ENCODE peak calls at places on chromosomes 7 and 10, in seven cellular contexts. M, K, Z, E, B, D and P are unnamed samples.

GRCh38 chr10:5293691-5294550 is 70.8 kb upstream of the UCN3 start:
- DNase-seq in M (peak; percentile 97), K (peak; percentile 29), Z (peak; percentile 85), E (peak; percentile 64), B (peak; percentile 59), D (peak; percentile 98), P (peak; percentile 33)

GRCh38 chr7:105205592-105206211 is 183.0 kb downstream of the SRPK2 start:
- DNase-seq in M (no peak), K (no peak), Z (no peak), E (no peak), B (no peak), D (no peak), P (no peak)

GRCh38 chr7:5231811-5232484 is 41.9 kb downstream of the WIPI2 start:
- DNase-seq in M (no peak), K (no peak), Z (no peak), E (no peak), B (no peak), D (no peak), P (no peak)

GRCh38 chr7:117731455-117731854 is 141.8 kb downstream of the CTTNBP2 start:
- DNase-seq in M (peak; percentile 37), K (no peak), Z (no peak), E (peak; percentile 88), B (no peak), D (no peak), P (peak; percentile 22)

GRCh38 chr10:30804478-30805055 is 175.0 kb upstream of the LYZL2 start:
- DNase-seq in M (no peak), K (no peak), Z (no peak), E (no peak), B (no peak), D (no peak), P (no peak)

GRCh38 chr7:82294865-82295264 is 148.7 kb downstream of the CACNA2D1 start:
- DNase-seq in M (no peak), K (no peak), Z (no peak), E (no peak), B (no peak), D (no peak), P (no peak)

GRCh38 chr7:25171071-25171470 is 46.0 kb upstream of the CYCS start:
- DNase-seq in M (no peak), K (no peak), Z (no peak), E (no peak), B (no peak), D (no peak), P (no peak)

GRCh38 chr7:139476139-139476538 is 7.3 kb downstream of the KLRG2 start:
- DNase-seq in M (no peak), K (no peak), Z (no peak), E (no peak), B (no peak), D (no peak), P (no peak)

GRCh38 chr7:38300175-38300574 is 26.7 kb upstream of the TARP start:
- DNase-seq in M (peak; percentile 26), K (no peak), Z (no peak), E (no peak), B (no peak), D (no peak), P (no peak)

GRCh38 chr7:55086413-55087201 is 67.8 kb downstream of the EGFR start:
- DNase-seq in M (no peak), K (no peak), Z (no peak), E (peak; percentile 91), B (no peak), D (no peak), P (peak; percentile 90)

GRCh38 chr7:8443871-8444756 is 10.7 kb downstream of the NXPH1 start:
- DNase-seq in M (peak; percentile 82), K (no peak), Z (no peak), E (peak; percentile 21), B (no peak), D (peak; percentile 67), P (no peak)

GRCh38 chr7:127654404-127655392 is 2.7 kb downstream of the SND1 start:
- DNase-seq in M (no peak), K (no peak), Z (no peak), E (peak; percentile 59), B (no peak), D (no peak), P (no peak)

GRCh38 chr7:96920713-96921112 is 84.6 kb upstream of the DLX6 start:
- DNase-seq in M (no peak), K (peak; percentile 90), Z (no peak), E (no peak), B (no peak), D (no peak), P (no peak)

GRCh38 chr10:68647928-68648327 is 73.1 kb upstream of the CCAR1 start:
- DNase-seq in M (no peak), K (peak; percentile 44), Z (no peak), E (peak; percentile 84), B (no peak), D (no peak), P (peak; percentile 89)

GRCh38 chr10:62636825-62637248 is 167.7 kb upstream of the ADO start:
- DNase-seq in M (no peak), K (no peak), Z (no peak), E (no peak), B (no peak), D (no peak), P (peak; percentile 11)

GRCh38 chr7:82742163-82742562 is 298.6 kb upstream of the CACNA2D1 start:
- DNase-seq in M (no peak), K (no peak), Z (no peak), E (no peak), B (no peak), D (no peak), P (no peak)

GRCh38 chr7:137363683-137364082 is 20.1 kb upstream of the PTN start:
- DNase-seq in M (no peak), K (no peak), Z (no peak), E (no peak), B (no peak), D (no peak), P (no peak)

GRCh38 chr7:128755816-128756476 is 16.8 kb downstream of the CALU start:
- DNase-seq in M (no peak), K (peak; percentile 69), Z (no peak), E (peak; percentile 84), B (no peak), D (no peak), P (peak; percentile 96)

GRCh38 chr10:110576220-110576619 is 8.7 kb downstream of the SMC3 start:
- DNase-seq in M (no peak), K (no peak), Z (no peak), E (peak; percentile 7), B (no peak), D (no peak), P (peak; percentile 85)

GRCh38 chr7:64686493-64687184 is 20.7 kb downstream of the ZNF107 start:
- DNase-seq in M (no peak), K (peak; percentile 98), Z (no peak), E (no peak), B (no peak), D (no peak), P (no peak)

GRCh38 chr10:110023785-110024184 is 16.0 kb downstream of the ADD3 start:
- DNase-seq in M (no peak), K (no peak), Z (no peak), E (no peak), B (no peak), D (no peak), P (no peak)

GRCh38 chr10:116669832-116670644 is 49.3 kb downstream of the PNLIPRP2 start:
- DNase-seq in M (peak; percentile 85), K (no peak), Z (no peak), E (no peak), B (no peak), D (peak; percentile 97), P (no peak)

GRCh38 chr10:112274831-112275230 is 8.4 kb upstream of the TECTB start:
- DNase-seq in M (no peak), K (no peak), Z (no peak), E (no peak), B (no peak), D (no peak), P (no peak)

GRCh38 chr10:112269266-112269665 is 13.9 kb upstream of the TECTB start:
- DNase-seq in M (no peak), K (no peak), Z (no peak), E (no peak), B (no peak), D (no peak), P (peak; percentile 69)

GRCh38 chr10:112275512-112276245 is 7.5 kb upstream of the TECTB start:
- DNase-seq in M (no peak), K (no peak), Z (no peak), E (no peak), B (no peak), D (no peak), P (no peak)

GRCh38 chr10:112271982-112272381 is 11.2 kb upstream of the TECTB start:
- DNase-seq in M (no peak), K (peak; percentile 80), Z (no peak), E (no peak), B (no peak), D (no peak), P (peak; percentile 85)
- H3K23ac ChIP-seq in M (no peak overlapping the region), K (no peak overlapping the region), Z (no peak overlapping the region), E (no peak overlapping the region), B (no peak overlapping the region), D (no peak overlapping the region), P (no peak overlapping the region)

DNA sequence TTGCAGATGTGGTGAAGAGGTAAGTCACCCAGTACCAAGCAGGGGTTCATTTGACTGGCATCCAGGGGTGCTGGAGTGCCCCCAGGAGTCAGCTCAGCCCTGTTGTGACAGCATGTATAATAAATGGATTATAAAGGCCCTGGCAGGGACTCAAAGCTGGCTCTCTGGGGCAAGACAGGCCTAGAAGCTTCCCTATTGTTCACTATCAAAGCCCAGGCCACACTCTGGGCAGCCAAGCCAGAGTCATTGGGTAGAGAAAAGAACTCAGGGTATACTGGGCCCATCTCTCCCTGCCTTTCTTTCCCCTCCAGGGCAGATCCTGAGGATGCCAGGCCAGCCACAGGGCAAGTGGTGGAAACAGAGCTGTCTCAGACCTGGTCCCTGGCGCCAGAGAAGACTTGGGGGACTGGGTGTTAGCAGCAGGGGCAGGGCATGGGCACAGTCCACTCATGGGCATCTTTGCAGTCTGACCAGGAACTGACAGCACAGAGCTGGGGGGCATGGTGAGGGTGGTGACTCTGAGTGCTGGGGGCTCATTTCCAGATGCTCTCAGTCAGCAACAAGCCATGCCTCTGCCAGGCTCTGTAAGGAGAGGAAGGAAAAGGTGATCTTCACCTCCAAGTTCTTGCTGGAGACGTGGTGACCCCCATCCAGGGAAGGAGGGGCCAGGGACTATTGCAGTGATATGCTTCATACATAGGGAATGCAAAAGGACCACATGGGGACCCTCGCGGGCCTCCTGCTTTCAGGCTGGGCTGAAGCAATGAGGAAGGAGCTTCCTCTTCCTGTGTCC is 11.7 kb downstream of the RBP3 start:
- DNase-seq in M (no peak), K (no peak), Z (no peak), E (no peak), B (no peak), D (no peak), P (no peak)
- H3K23ac ChIP-seq in M (no peak overlapping the region), K (no peak overlapping the region), Z (no peak overlapping the region), E (no peak overlapping the region), B (no peak overlapping the region), D (no peak overlapping the region), P (no peak overlapping the region)

DNA sequence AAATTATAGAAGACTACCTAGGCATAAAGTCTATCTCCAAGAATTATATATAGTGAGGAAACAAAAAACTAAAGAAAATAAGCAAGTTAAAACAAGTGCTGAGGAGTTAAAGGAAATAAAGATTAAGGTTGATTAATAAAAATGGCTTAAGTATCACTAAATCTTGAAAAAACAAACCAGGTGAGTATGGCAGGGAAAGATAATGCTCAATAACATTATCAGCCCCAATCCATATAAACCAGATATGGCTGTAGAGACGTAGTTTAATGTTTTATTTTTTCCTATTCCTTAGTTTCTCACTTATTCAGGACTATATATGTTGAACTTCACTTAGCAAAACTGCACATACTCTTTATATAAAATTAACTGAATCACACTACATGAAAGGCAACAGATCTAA is 4.4 kb downstream of the WASL start:
- DNase-seq in M (no peak), K (no peak), Z (no peak), E (no peak), B (no peak), D (no peak), P (no peak)
- H3K23ac ChIP-seq in M (no peak overlapping the region), K (no peak overlapping the region), Z (no peak overlapping the region), E (no peak overlapping the region), B (no peak overlapping the region), D (no peak overlapping the region), P (no peak overlapping the region)

GRCh38 chr7:28672397-28672797 is 260.1 kb downstream of the CREB5 start:
- DNase-seq in M (peak; percentile 78), K (peak; percentile 61), Z (no peak), E (no peak), B (peak; percentile 37), D (no peak), P (no peak)
- H3K23ac ChIP-seq in M (no peak overlapping the region), K (no peak overlapping the region), Z (no peak overlapping the region), E (no peak overlapping the region), B (no peak overlapping the region), D (no peak overlapping the region), P (no peak overlapping the region)